ENCODE peak calls at places on chromosomes 5 and 9, in seven cellular contexts. One of them, this sample, is unnamed.

GRCh38 chr9:129313331-129313955 is 135.4 kb upstream of the IER5L start:
- DNase-seq in cardiac fibroblast: no peak
- DNase-seq in neural progenitor cell: no peak
- DNase-seq in WERI-Rb-1: no peak
- DNase-seq in fibroblast of mammary gland: no peak
- DNase-seq in transverse colon: no peak
- DNase-seq in brain microvascular endothelial cell: no peak
- DNase-seq in this sample: no peak

GRCh38 chr9:133944746-133945135 is 47.4 kb downstream of the VAV2 start:
- DNase-seq in WERI-Rb-1: no peak
- DNase-seq in cardiac fibroblast: peak; percentile 85
- DNase-seq in fibroblast of mammary gland: peak; percentile 80
- DNase-seq in transverse colon: no peak
- DNase-seq in neural progenitor cell: no peak
- DNase-seq in brain microvascular endothelial cell: peak; percentile 53
- DNase-seq in this sample: no peak

GRCh38 chr5:54347221-54347865 is 37.0 kb upstream of the ARL15 start:
- DNase-seq in cardiac fibroblast: peak; percentile 17
- DNase-seq in fibroblast of mammary gland: peak; percentile 23
- DNase-seq in neural progenitor cell: no peak
- DNase-seq in brain microvascular endothelial cell: no peak
- DNase-seq in transverse colon: no peak
- DNase-seq in WERI-Rb-1: no peak
- DNase-seq in this sample: no peak

GRCh38 chr9:1294641-1295040 is 244.5 kb downstream of the DMRT2 start:
- DNase-seq in neural progenitor cell: no peak
- DNase-seq in cardiac fibroblast: no peak
- DNase-seq in WERI-Rb-1: no peak
- DNase-seq in transverse colon: no peak
- DNase-seq in brain microvascular endothelial cell: no peak
- DNase-seq in fibroblast of mammary gland: no peak
- DNase-seq in this sample: no peak

GRCh38 chr5:124403281-124403680 is 343.2 kb downstream of the ZNF608 start:
- DNase-seq in neural progenitor cell: no peak
- DNase-seq in cardiac fibroblast: no peak
- DNase-seq in WERI-Rb-1: no peak
- DNase-seq in brain microvascular endothelial cell: no peak
- DNase-seq in fibroblast of mammary gland: no peak
- DNase-seq in transverse colon: peak; percentile 66
- DNase-seq in this sample: no peak

GRCh38 chr9:129140397-129141065 is 29.3 kb downstream of the PTPA start:
- DNase-seq in brain microvascular endothelial cell: peak; percentile 47
- DNase-seq in cardiac fibroblast: no peak
- DNase-seq in fibroblast of mammary gland: peak; percentile 58
- DNase-seq in neural progenitor cell: peak; percentile 58
- DNase-seq in WERI-Rb-1: peak; percentile 60
- DNase-seq in transverse colon: peak; percentile 55
- DNase-seq in this sample: peak; percentile 49

GRCh38 chr9:22622823-22623222 is 176.2 kb downstream of the DMRTA1 start:
- DNase-seq in brain microvascular endothelial cell: no peak
- DNase-seq in WERI-Rb-1: peak; percentile 35
- DNase-seq in fibroblast of mammary gland: peak; percentile 29
- DNase-seq in neural progenitor cell: no peak
- DNase-seq in cardiac fibroblast: no peak
- DNase-seq in transverse colon: no peak
- DNase-seq in this sample: no peak

GRCh38 chr9:134240371-134240770 is 76.0 kb upstream of the RNU6ATAC start:
- DNase-seq in transverse colon: no peak
- DNase-seq in neural progenitor cell: no peak
- DNase-seq in WERI-Rb-1: no peak
- DNase-seq in cardiac fibroblast: no peak
- DNase-seq in brain microvascular endothelial cell: no peak
- DNase-seq in fibroblast of mammary gland: no peak
- DNase-seq in this sample: no peak

GRCh38 chr5:5950658-5951057 is 427.7 kb downstream of the MED10 start:
- DNase-seq in transverse colon: no peak
- DNase-seq in fibroblast of mammary gland: no peak
- DNase-seq in neural progenitor cell: no peak
- DNase-seq in WERI-Rb-1: no peak
- DNase-seq in cardiac fibroblast: no peak
- DNase-seq in brain microvascular endothelial cell: no peak
- DNase-seq in this sample: no peak

GRCh38 chr9:123090956-123091355 is 57.5 kb downstream of the GPR21 start:
- DNase-seq in transverse colon: no peak
- DNase-seq in fibroblast of mammary gland: no peak
- DNase-seq in WERI-Rb-1: no peak
- DNase-seq in brain microvascular endothelial cell: no peak
- DNase-seq in neural progenitor cell: no peak
- DNase-seq in cardiac fibroblast: no peak
- DNase-seq in this sample: no peak

GRCh38 chr9:123089040-123089439 is 55.6 kb downstream of the GPR21 start:
- DNase-seq in neural progenitor cell: no peak
- DNase-seq in WERI-Rb-1: no peak
- DNase-seq in transverse colon: no peak
- DNase-seq in fibroblast of mammary gland: no peak
- DNase-seq in brain microvascular endothelial cell: no peak
- DNase-seq in cardiac fibroblast: no peak
- DNase-seq in this sample: no peak

GRCh38 chr9:123089790-123090189 is 56.3 kb downstream of the GPR21 start:
- DNase-seq in fibroblast of mammary gland: no peak
- DNase-seq in transverse colon: no peak
- DNase-seq in WERI-Rb-1: no peak
- DNase-seq in cardiac fibroblast: no peak
- DNase-seq in neural progenitor cell: no peak
- DNase-seq in brain microvascular endothelial cell: no peak
- DNase-seq in this sample: no peak

GRCh38 chr9:123091459-123091858 is 58.0 kb downstream of the GPR21 start:
- DNase-seq in fibroblast of mammary gland: no peak
- DNase-seq in transverse colon: no peak
- DNase-seq in neural progenitor cell: no peak
- DNase-seq in cardiac fibroblast: no peak
- DNase-seq in WERI-Rb-1: no peak
- DNase-seq in brain microvascular endothelial cell: no peak
- DNase-seq in this sample: no peak

GRCh38 chr9:123090198-123090896 is 56.9 kb downstream of the GPR21 start:
- DNase-seq in neural progenitor cell: no peak
- DNase-seq in cardiac fibroblast: no peak
- DNase-seq in WERI-Rb-1: no peak
- DNase-seq in transverse colon: no peak
- DNase-seq in brain microvascular endothelial cell: no peak
- DNase-seq in fibroblast of mammary gland: no peak
- DNase-seq in this sample: no peak
- H3K4me3 ChIP-seq in neural progenitor cell: no peak overlapping the region
- H3K4me3 ChIP-seq in cardiac fibroblast: no peak overlapping the region
- H3K4me3 ChIP-seq in WERI-Rb-1: no peak overlapping the region
- H3K4me3 ChIP-seq in transverse colon: no peak overlapping the region
- H3K4me3 ChIP-seq in brain microvascular endothelial cell: no peak overlapping the region
- H3K4me3 ChIP-seq in fibroblast of mammary gland: no peak overlapping the region
- H3K4me3 ChIP-seq in this sample: no peak overlapping the region

GRCh38 chr5:82164957-82165698 is 113.0 kb downstream of the RPS23 start:
- DNase-seq in neural progenitor cell: peak; percentile 49
- DNase-seq in cardiac fibroblast: peak; percentile 78
- DNase-seq in WERI-Rb-1: peak; percentile 74
- DNase-seq in fibroblast of mammary gland: peak; percentile 82
- DNase-seq in brain microvascular endothelial cell: peak; percentile 65
- DNase-seq in transverse colon: no peak
- DNase-seq in this sample: peak; percentile 19
- TF ChIP-seq CTCF in neural progenitor cell: no peak
- TF ChIP-seq CTCF in cardiac fibroblast: peak; percentile 10
- TF ChIP-seq CTCF in WERI-Rb-1: peak; percentile 16
- TF ChIP-seq CTCF in fibroblast of mammary gland: no peak
- TF ChIP-seq CTCF in brain microvascular endothelial cell: no peak
- TF ChIP-seq CTCF in transverse colon: no peak
- TF ChIP-seq CTCF in this sample: no peak

DNA sequence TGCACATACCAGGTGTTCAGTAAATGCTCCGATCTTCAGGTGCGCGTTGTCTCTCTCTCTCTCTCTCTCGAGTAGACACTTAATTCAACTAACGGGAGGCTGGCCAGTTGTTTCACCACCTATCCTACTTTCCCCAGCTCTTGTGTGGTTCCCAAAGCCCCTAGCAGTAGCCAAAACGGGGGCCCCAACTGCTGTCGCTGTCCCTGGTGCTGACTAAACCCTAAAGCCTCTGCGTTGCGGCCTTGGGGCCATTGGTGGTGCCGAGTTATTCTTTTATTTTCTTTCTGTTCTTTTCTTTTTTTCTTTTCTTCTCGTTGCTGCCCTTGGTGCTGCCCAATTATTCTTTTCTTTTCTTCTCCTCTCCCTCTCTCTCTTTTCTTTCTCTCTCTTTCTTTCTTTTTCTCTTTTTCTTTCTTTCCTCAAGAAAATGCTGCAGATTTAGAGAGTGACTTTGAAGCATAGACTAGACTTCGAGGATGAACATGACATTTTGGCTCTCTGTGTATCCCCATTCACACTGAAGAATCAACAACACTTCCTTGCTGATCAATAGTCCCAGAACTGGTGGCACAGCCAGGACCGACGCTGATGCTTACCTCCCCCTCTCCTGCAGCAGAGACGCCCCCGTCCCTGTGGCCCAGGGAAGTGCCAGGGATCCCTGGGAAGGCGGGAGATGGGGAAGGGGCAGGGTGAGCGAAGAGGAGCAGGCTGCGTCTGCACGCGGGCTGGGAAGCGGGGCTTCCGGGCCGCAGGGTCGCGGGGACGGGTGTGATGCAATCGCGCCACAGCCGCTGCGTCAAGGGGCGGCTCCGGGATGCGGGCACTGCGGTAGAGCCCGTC is at the start of gene FBLL1:
- DNase-seq in fibroblast of mammary gland: peak; percentile 24
- DNase-seq in transverse colon: no peak
- DNase-seq in WERI-Rb-1: peak; percentile 71
- DNase-seq in brain microvascular endothelial cell: peak; percentile 6
- DNase-seq in cardiac fibroblast: peak; percentile 23
- DNase-seq in neural progenitor cell: peak; percentile 90
- DNase-seq in this sample: peak; percentile 5
- H3K4me3 ChIP-seq in fibroblast of mammary gland: peak within 1 kb of the TSS; percentile 27
- H3K4me3 ChIP-seq in transverse colon: no peak within 1 kb of the TSS
- H3K4me3 ChIP-seq in WERI-Rb-1: peak within 1 kb of the TSS; percentile 69
- H3K4me3 ChIP-seq in brain microvascular endothelial cell: peak within 1 kb of the TSS; percentile 39
- H3K4me3 ChIP-seq in cardiac fibroblast: peak within 1 kb of the TSS; percentile 24
- H3K4me3 ChIP-seq in neural progenitor cell: peak within 1 kb of the TSS; percentile 58
- H3K4me3 ChIP-seq in this sample: no peak within 1 kb of the TSS

GRCh38 chr5:157582731-157583580 is 7.4 kb upstream of the ADAM19 start:
- DNase-seq in neural progenitor cell: no peak
- DNase-seq in fibroblast of mammary gland: no peak
- DNase-seq in transverse colon: no peak
- DNase-seq in cardiac fibroblast: no peak
- DNase-seq in brain microvascular endothelial cell: no peak
- DNase-seq in WERI-Rb-1: no peak
- DNase-seq in this sample: no peak
- TF ChIP-seq CTCF in neural progenitor cell: no peak
- TF ChIP-seq CTCF in fibroblast of mammary gland: no peak
- TF ChIP-seq CTCF in transverse colon: no peak
- TF ChIP-seq CTCF in cardiac fibroblast: no peak
- TF ChIP-seq CTCF in brain microvascular endothelial cell: peak; percentile 38
- TF ChIP-seq CTCF in WERI-Rb-1: peak; percentile 2
- TF ChIP-seq CTCF in this sample: no peak

GRCh38 chr5:137733011-137733410 is 2.9 kb downstream of the KLHL3 start:
- DNase-seq in neural progenitor cell: peak; percentile 20
- DNase-seq in cardiac fibroblast: no peak
- DNase-seq in brain microvascular endothelial cell: no peak
- DNase-seq in WERI-Rb-1: no peak
- DNase-seq in fibroblast of mammary gland: peak; percentile 18
- DNase-seq in transverse colon: no peak
- DNase-seq in this sample: no peak

GRCh38 chr5:137733922-137734695 is 1.8 kb downstream of the KLHL3 start:
- DNase-seq in transverse colon: no peak
- DNase-seq in cardiac fibroblast: peak; percentile 34
- DNase-seq in fibroblast of mammary gland: peak; percentile 21
- DNase-seq in neural progenitor cell: no peak
- DNase-seq in WERI-Rb-1: no peak
- DNase-seq in brain microvascular endothelial cell: peak; percentile 59
- DNase-seq in this sample: no peak

GRCh38 chr5:137735531-137736284 is at the start of gene KLHL3:
- DNase-seq in fibroblast of mammary gland: peak; percentile 53
- DNase-seq in WERI-Rb-1: peak; percentile 80
- DNase-seq in brain microvascular endothelial cell: peak; percentile 60
- DNase-seq in neural progenitor cell: peak; percentile 89
- DNase-seq in transverse colon: peak; percentile 41
- DNase-seq in cardiac fibroblast: peak; percentile 51
- DNase-seq in this sample: peak; percentile 55

GRCh38 chr5:137737349-137738256 is 1.7 kb upstream of the KLHL3 start:
- DNase-seq in transverse colon: peak; percentile 47
- DNase-seq in cardiac fibroblast: peak; percentile 85
- DNase-seq in fibroblast of mammary gland: peak; percentile 83
- DNase-seq in WERI-Rb-1: no peak
- DNase-seq in brain microvascular endothelial cell: peak; percentile 52
- DNase-seq in neural progenitor cell: no peak
- DNase-seq in this sample: no peak

DNA sequence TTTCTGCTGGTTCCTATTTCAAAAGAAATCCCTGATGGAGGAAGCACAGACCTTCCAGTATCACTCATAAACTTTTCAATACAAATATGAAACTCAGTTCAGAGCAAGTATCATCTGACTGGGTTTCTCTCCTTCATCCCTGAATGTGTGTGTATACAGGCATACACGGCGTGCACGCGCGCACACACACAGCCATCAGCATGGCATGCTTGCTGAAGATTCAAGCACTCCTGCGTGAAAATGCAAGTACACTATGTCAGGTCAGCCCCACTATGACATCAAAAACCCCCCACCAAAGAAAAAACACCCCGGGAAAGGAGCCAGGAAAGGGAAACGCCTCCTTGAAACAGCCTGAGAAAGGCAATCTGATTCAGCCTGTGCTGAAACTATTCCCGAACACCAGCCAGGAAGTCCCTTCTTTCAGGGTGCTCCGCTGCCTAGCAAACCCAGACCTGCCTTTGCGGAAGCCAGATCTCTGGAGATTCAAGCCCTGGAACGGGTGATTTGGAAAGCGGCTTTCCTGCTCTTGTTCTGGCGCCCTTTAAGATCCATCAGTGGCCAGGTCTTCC is 843 bp downstream of the KLHL3 start:
- DNase-seq in WERI-Rb-1: peak; percentile 30
- DNase-seq in transverse colon: peak; percentile 34
- DNase-seq in cardiac fibroblast: peak; percentile 57
- DNase-seq in neural progenitor cell: peak; percentile 56
- DNase-seq in brain microvascular endothelial cell: peak; percentile 36
- DNase-seq in fibroblast of mammary gland: peak; percentile 55
- DNase-seq in this sample: peak; percentile 28
- H3K4me3 ChIP-seq in WERI-Rb-1: peak overlapping the region; percentile 48
- H3K4me3 ChIP-seq in transverse colon: peak overlapping the region; percentile 19
- H3K4me3 ChIP-seq in cardiac fibroblast: peak overlapping the region; percentile 48
- H3K4me3 ChIP-seq in neural progenitor cell: peak overlapping the region; percentile 74
- H3K4me3 ChIP-seq in brain microvascular endothelial cell: peak overlapping the region; percentile 64
- H3K4me3 ChIP-seq in fibroblast of mammary gland: peak overlapping the region; percentile 45
- H3K4me3 ChIP-seq in this sample: no peak overlapping the region